ENCODE peak calls at places on chromosomes 1 and 21, in ten cellular contexts. J is GM12878, B is AG09319, Q is mesothelial cell of epicardium, D is pancreas, S is RWPE1, G is colonic mucosa, O is psoas muscle, M is body of pancreas, N is heart right ventricle. Z is an unnamed sample.

GRCh38 chr1:113784104-113784779 is 25.0 kb upstream of the PHTF1 start:
- DNase-seq in M (no peak), J (peak), B (no peak), G (no peak), Q (no peak), O (no peak), S (no peak), N (no peak), D (no peak), Z (no peak)

GRCh38 chr1:95117207-95118018 is at the start of gene TLCD4:
- DNase-seq in S (peak), J (no peak), D (peak), N (peak), M (peak), G (peak), Q (peak), O (peak), B (no peak), Z (no peak)

GRCh38 chr1:193264313-193265065 is 78.1 kb upstream of the B3GALT2 start:
- DNase-seq in N (no peak), M (no peak), D (no peak), J (no peak), S (no peak), Q (no peak), G (no peak), O (no peak), B (no peak), Z (no peak)

GRCh38 chr1:74505133-74505532 is 7.3 kb downstream of the LRRC53 start:
- DNase-seq in M (peak), Q (no peak), J (no peak), D (no peak), B (no peak), O (no peak), N (peak), G (no peak), S (no peak), Z (no peak)

GRCh38 chr1:118825619-118826018 is 162.5 kb downstream of the TBX15 start:
- DNase-seq in G (no peak), S (no peak), M (no peak), D (no peak), J (no peak), O (no peak), Q (no peak), N (no peak), B (no peak), Z (no peak)

GRCh38 chr1:63124666-63125191 is 197.6 kb upstream of the FOXD3 start:
- DNase-seq in M (no peak), N (no peak), J (peak), Q (no peak), D (no peak), B (peak), O (no peak), G (no peak), S (peak), Z (peak)

GRCh38 chr1:161189036-161189435 is 9.8 kb downstream of the ADAMTS4 start:
- DNase-seq in G (no peak), J (no peak), Q (no peak), N (no peak), O (no peak), M (no peak), B (no peak), D (no peak), S (no peak), Z (no peak)

GRCh38 chr1:155326659-155327058 is 6.0 kb downstream of the RUSC1 start:
- DNase-seq in Q (no peak), J (no peak), M (no peak), N (no peak), O (no peak), D (no peak), B (no peak), S (no peak), G (no peak), Z (no peak)

GRCh38 chr1:215133532-215133931 is 51.0 kb downstream of the KCNK2 start:
- DNase-seq in B (no peak), D (no peak), G (no peak), Q (no peak), M (no peak), J (no peak), S (no peak), O (no peak), N (no peak), Z (no peak)

GRCh38 chr1:80534606-80535360 is 1266.0 kb upstream of the ADGRL2 start:
- DNase-seq in B (no peak), O (no peak), M (no peak), G (no peak), S (no peak), N (no peak), J (no peak), Q (no peak), D (no peak), Z (no peak)

GRCh38 chr1:53241828-53242227 is 3.5 kb upstream of the MAGOH start:
- DNase-seq in D (no peak), S (no peak), G (no peak), M (no peak), O (no peak), J (no peak), Q (no peak), N (no peak), B (no peak), Z (no peak)

GRCh38 chr1:64042331-64043100 is 160.9 kb upstream of the UBE2U start:
- DNase-seq in J (no peak), G (no peak), S (peak), Q (no peak), M (peak), O (no peak), D (no peak), N (no peak), B (peak), Z (peak)

GRCh38 chr1:210251680-210252490 is 19.3 kb downstream of the SERTAD4 start:
- DNase-seq in B (no peak), J (no peak), N (peak), Q (no peak), O (no peak), G (peak), D (no peak), M (no peak), S (no peak), Z (no peak)

GRCh38 chr1:206544562-206545257 is 37.4 kb downstream of the RASSF5 start:
- DNase-seq in J (no peak), O (peak), S (peak), Q (peak), G (peak), M (peak), B (no peak), N (peak), D (peak), Z (no peak)

GRCh38 chr1:211329764-211330201 is 3.1 kb downstream of the TRAF5 start:
- DNase-seq in B (no peak), G (no peak), J (no peak), S (no peak), Q (no peak), M (no peak), O (no peak), N (no peak), D (no peak), Z (no peak)

GRCh38 chr21:14684071-14684470 is 138.0 kb upstream of the SAMSN1 start:
- DNase-seq in M (no peak), D (no peak), N (no peak), G (no peak), B (no peak), O (no peak), Q (no peak), S (no peak), J (peak), Z (no peak)

GRCh38 chr1:232844791-232845190 is 39.6 kb downstream of the MAP10 start:
- DNase-seq in D (no peak), N (no peak), O (no peak), M (no peak), Q (no peak), B (no peak), G (no peak), S (no peak), J (no peak), Z (peak)

GRCh38 chr1:154896811-154897286 is 26.8 kb upstream of the KCNN3 start:
- DNase-seq in S (no peak), N (no peak), M (no peak), B (no peak), O (no peak), J (no peak), D (no peak), Q (no peak), G (no peak), Z (no peak)

GRCh38 chr1:81869286-81869685 is 68.6 kb downstream of the ADGRL2 start:
- DNase-seq in M (no peak), J (no peak), O (no peak), S (no peak), Q (no peak), N (no peak), B (no peak), D (no peak), G (no peak), Z (no peak)

GRCh38 chr1:241810769-241811402 is 37.1 kb upstream of the EXO1 start:
- DNase-seq in Q (no peak), B (no peak), D (no peak), J (peak), S (no peak), G (no peak), N (no peak), M (no peak), O (no peak), Z (no peak)

DNA sequence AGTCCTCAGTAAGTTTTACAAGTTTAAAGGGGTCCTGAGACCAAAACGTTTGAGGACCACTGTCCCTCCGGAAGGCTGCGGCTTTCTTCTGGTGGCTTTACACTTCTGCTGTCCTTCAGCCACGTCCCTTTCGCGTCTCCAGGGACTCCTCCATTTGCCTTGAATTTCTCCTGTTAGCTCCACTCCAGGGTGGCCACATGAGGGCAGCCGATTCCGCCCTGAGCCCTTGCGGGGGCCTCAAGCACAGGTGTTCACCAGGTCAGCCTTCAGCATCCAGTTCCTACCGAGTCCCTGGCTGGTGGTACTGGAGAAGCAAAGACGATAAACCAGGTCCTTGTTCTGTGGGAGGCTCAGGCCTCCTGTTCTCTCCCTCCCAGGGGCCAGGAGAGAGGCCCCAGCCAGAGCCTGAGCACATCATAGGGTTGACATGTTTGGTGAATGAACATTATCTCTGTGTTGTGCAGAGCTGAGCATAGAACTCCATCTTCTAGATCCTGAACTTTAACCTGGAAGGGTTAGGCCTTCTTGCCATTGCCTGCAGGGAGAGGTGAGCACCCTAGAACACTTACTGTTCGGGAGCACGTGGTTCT is 27.4 kb upstream of the COQ8A start:
- DNase-seq in M (peak), B (no peak), J (peak), S (peak), D (peak), G (peak), O (peak), Q (no peak), N (peak), Z (no peak)
- TF ChIP-seq CTCF in M (peak), B (peak), J (peak), S (peak), D (peak), G (peak), O (peak), Q (no peak), N (peak), Z (peak)

DNA sequence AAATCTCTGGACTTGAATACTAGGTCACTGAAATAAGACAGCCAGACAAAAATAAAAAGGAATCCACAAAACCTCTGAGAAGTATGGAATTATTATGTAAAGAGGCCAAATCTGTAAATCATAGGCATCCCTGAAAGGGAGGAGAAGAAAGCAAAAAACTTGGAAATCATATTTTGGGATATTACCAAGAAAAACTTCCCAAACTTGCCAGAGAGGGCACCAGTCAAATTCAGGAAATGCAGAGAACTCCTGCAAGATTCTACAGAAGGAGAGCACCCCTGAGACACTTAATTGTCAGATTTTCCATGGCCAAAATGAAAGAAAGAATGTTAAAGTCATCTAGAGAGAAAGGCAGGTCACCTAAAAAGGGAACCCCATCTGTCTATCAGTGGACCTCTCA is 862.3 kb upstream of the PRMT6 start:
- DNase-seq in J (no peak), D (no peak), Q (no peak), G (no peak), S (no peak), O (no peak), M (no peak), B (no peak), N (no peak), Z (no peak)
- TF ChIP-seq CTCF in J (no peak), D (no peak), Q (no peak), G (no peak), S (no peak), O (no peak), M (no peak), B (no peak), N (no peak), Z (peak)

GRCh38 chr1:3618904-3619671 is 5.7 kb upstream of the TPRG1L start:
- DNase-seq in N (peak), G (peak), M (peak), S (peak), O (peak), D (no peak), B (peak), Q (no peak), J (peak), Z (no peak)
- TF ChIP-seq CTCF in N (peak), G (peak), M (peak), S (peak), O (peak), D (peak), B (peak), Q (peak), J (peak), Z (peak)

DNA sequence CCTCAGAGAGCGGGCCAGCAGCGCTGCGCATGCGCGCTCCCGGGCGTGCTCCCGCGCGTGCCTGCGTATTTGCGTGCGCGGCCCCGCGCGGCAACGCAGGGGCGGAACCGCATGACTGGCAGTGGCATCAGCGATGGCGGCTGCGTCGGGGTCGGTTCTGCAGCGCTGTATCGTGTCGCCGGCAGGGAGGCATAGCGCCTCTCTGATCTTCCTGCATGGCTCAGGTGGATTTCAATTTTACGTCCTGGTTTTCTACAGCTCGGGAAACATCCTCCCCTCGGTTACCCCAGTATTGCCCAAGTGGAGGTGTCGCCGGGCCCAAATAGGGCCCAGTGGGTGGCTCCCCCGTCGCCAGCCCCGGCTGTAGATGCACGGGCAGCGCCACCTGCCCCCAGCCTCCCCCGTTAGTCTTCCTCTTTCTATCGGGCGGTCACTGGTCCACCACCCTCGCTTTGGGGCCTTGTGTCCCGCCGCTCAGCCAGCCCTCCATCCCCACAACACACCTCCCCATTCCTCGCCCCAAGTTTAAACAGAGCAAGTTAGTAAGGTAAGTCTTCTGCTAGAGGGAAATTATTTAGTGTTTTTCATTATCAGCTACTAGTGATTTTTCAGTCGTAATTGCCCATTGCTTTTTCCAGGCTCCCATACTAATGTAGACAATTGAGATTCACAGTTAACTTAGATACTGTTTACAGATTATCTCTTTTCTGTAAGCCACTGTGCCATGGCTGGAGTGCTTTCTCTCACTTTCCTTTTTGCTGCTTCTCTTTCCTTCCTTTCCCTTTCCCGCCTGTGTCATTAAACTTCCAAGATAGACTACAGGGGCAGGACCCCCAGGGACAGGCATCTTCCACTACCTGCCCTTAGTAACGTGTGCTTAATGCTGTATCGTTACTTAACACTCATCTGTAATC is at the start of gene LYPLAL1:
- DNase-seq in S (peak), J (peak), B (peak), M (peak), D (peak), G (peak), Q (peak), N (peak), O (peak), Z (no peak)
- TF ChIP-seq CTCF in S (no peak), J (peak), B (no peak), M (no peak), D (no peak), G (no peak), Q (no peak), N (peak), O (no peak), Z (no peak)

GRCh38 chr1:24294757-24295371 is 24.3 kb upstream of the GRHL3 start:
- DNase-seq in J (no peak), S (peak), G (peak), O (peak), D (no peak), N (no peak), M (peak), B (peak), Q (no peak), Z (peak)
- TF ChIP-seq CTCF in J (no peak), S (no peak), G (no peak), O (no peak), D (no peak), N (no peak), M (no peak), B (peak), Q (no peak), Z (peak)

Z was measured in epithelial cell of proximal tubule.